ENCODE peak calls at places on chromosomes 13 and 19, in five cellular contexts. One of them, this sample, is unnamed.

GRCh38 chr19:51703655-51704515 is 10.8 kb downstream of the SPACA6 start:
- DNase-seq in K562: peak; percentile 97
- DNase-seq in HepG2: peak; percentile 77
- DNase-seq in H1: peak; percentile 97
- DNase-seq in GM12878: peak; percentile 45
- DNase-seq in this sample: peak; percentile 80

GRCh38 chr13:21834511-21834910 is 163.6 kb downstream of the FGF9 start:
- DNase-seq in K562: no peak
- DNase-seq in HepG2: peak; percentile 46
- DNase-seq in H1: no peak
- DNase-seq in GM12878: no peak
- DNase-seq in this sample: no peak

GRCh38 chr19:45791744-45792481 is 732 bp downstream of the DMWD start:
- DNase-seq in K562: no peak
- DNase-seq in HepG2: no peak
- DNase-seq in H1: no peak
- DNase-seq in GM12878: no peak
- DNase-seq in this sample: no peak

GRCh38 chr19:51079486-51080110 is 3.1 kb downstream of the KLK14 start:
- DNase-seq in K562: no peak
- DNase-seq in HepG2: no peak
- DNase-seq in H1: no peak
- DNase-seq in GM12878: no peak
- DNase-seq in this sample: no peak

GRCh38 chr13:27388236-27388635 is 36.2 kb upstream of the GTF3A start:
- DNase-seq in K562: no peak
- DNase-seq in HepG2: no peak
- DNase-seq in H1: no peak
- DNase-seq in GM12878: no peak
- DNase-seq in this sample: no peak

GRCh38 chr19:13974073-13974472 is 21.8 kb downstream of the DCAF15 start:
- DNase-seq in K562: peak; percentile 78
- DNase-seq in HepG2: no peak
- DNase-seq in H1: peak; percentile 78
- DNase-seq in GM12878: no peak
- DNase-seq in this sample: peak; percentile 65

GRCh38 chr19:8459520-8460260 is 14.9 kb downstream of the HNRNPM start:
- DNase-seq in K562: no peak
- DNase-seq in HepG2: peak; percentile 29
- DNase-seq in H1: no peak
- DNase-seq in GM12878: no peak
- DNase-seq in this sample: no peak

GRCh38 chr13:107842562-107843180 is 372.7 kb downstream of the LIG4 start:
- DNase-seq in K562: no peak
- DNase-seq in HepG2: no peak
- DNase-seq in H1: no peak
- DNase-seq in GM12878: no peak
- DNase-seq in this sample: no peak

GRCh38 chr13:90270231-90270630 is 1077.3 kb upstream of the MIR17HG start:
- DNase-seq in K562: no peak
- DNase-seq in HepG2: no peak
- DNase-seq in H1: no peak
- DNase-seq in GM12878: no peak
- DNase-seq in this sample: no peak

GRCh38 chr19:54364775-54365257 is at the start of gene LAIR1:
- DNase-seq in K562: no peak
- DNase-seq in HepG2: no peak
- DNase-seq in H1: no peak
- DNase-seq in GM12878: no peak
- DNase-seq in this sample: no peak

GRCh38 chr13:51241720-51242119 is 19.5 kb downstream of the FAM124A start:
- DNase-seq in K562: no peak
- DNase-seq in HepG2: no peak
- DNase-seq in H1: peak; percentile 24
- DNase-seq in GM12878: no peak
- DNase-seq in this sample: no peak

GRCh38 chr13:19818223-19818842 is 35.6 kb upstream of the PSPC1 start:
- DNase-seq in K562: peak; percentile 28
- DNase-seq in HepG2: peak; percentile 4
- DNase-seq in H1: peak; percentile 97
- DNase-seq in GM12878: no peak
- DNase-seq in this sample: peak; percentile 65

GRCh38 chr19:43735957-43736356 is 18.8 kb downstream of the SMG9 start:
- DNase-seq in K562: no peak
- DNase-seq in HepG2: no peak
- DNase-seq in H1: no peak
- DNase-seq in GM12878: no peak
- DNase-seq in this sample: no peak

GRCh38 chr19:17837972-17838371 is 9.8 kb downstream of the JAK3 start:
- DNase-seq in K562: no peak
- DNase-seq in HepG2: no peak
- DNase-seq in H1: no peak
- DNase-seq in GM12878: no peak
- DNase-seq in this sample: no peak

GRCh38 chr13:41767801-41768200 is 193.1 kb downstream of the VWA8 start:
- DNase-seq in K562: no peak
- DNase-seq in HepG2: no peak
- DNase-seq in H1: no peak
- DNase-seq in GM12878: no peak
- DNase-seq in this sample: no peak

GRCh38 chr19:35596366-35596999 is 10.5 kb downstream of the PMIS2 start:
- DNase-seq in K562: peak; percentile 79
- DNase-seq in HepG2: peak; percentile 44
- DNase-seq in H1: no peak
- DNase-seq in GM12878: peak; percentile 51
- DNase-seq in this sample: no peak

GRCh38 chr13:105798541-105798940 is 736.9 kb downstream of the EFNB2 start:
- DNase-seq in K562: no peak
- DNase-seq in HepG2: no peak
- DNase-seq in H1: no peak
- DNase-seq in GM12878: no peak
- DNase-seq in this sample: no peak

GRCh38 chr19:36547001-36547732 is 19.1 kb upstream of the ZNF260 start:
- DNase-seq in K562: no peak
- DNase-seq in HepG2: no peak
- DNase-seq in H1: no peak
- DNase-seq in GM12878: no peak
- DNase-seq in this sample: no peak

GRCh38 chr19:38076337-38076736 is 147.7 kb downstream of the DPF1 start:
- DNase-seq in K562: no peak
- DNase-seq in HepG2: no peak
- DNase-seq in H1: no peak
- DNase-seq in GM12878: no peak
- DNase-seq in this sample: no peak

GRCh38 chr13:23799945-23800344 is 89.3 kb downstream of the MIPEP start:
- DNase-seq in K562: no peak
- DNase-seq in HepG2: no peak
- DNase-seq in H1: no peak
- DNase-seq in GM12878: peak; percentile 84
- DNase-seq in this sample: no peak

GRCh38 chr19:7888145-7888825 is at the start of gene LRRC8E:
- DNase-seq in K562: peak; percentile 90
- DNase-seq in HepG2: peak; percentile 59
- DNase-seq in H1: peak; percentile 92
- DNase-seq in GM12878: no peak
- DNase-seq in this sample: no peak

GRCh38 chr13:72565893-72566292 is 161.5 kb downstream of the MZT1 start:
- DNase-seq in K562: peak; percentile 2
- DNase-seq in HepG2: peak; percentile 29
- DNase-seq in H1: no peak
- DNase-seq in GM12878: no peak
- DNase-seq in this sample: peak; percentile 10

GRCh38 chr19:3285647-3286176 is 61.3 kb downstream of the CELF5 start:
- DNase-seq in K562: no peak
- DNase-seq in HepG2: peak; percentile 59
- DNase-seq in H1: peak; percentile 95
- DNase-seq in GM12878: no peak
- DNase-seq in this sample: no peak

GRCh38 chr19:10000171-10000826 is 10.0 kb downstream of the COL5A3 start:
- DNase-seq in K562: peak; percentile 85
- DNase-seq in HepG2: peak; percentile 57
- DNase-seq in H1: peak; percentile 87
- DNase-seq in GM12878: no peak
- DNase-seq in this sample: peak; percentile 62

GRCh38 chr13:63308585-63308984 is 1892.9 kb upstream of the PCDH20 start:
- DNase-seq in K562: no peak
- DNase-seq in HepG2: no peak
- DNase-seq in H1: no peak
- DNase-seq in GM12878: no peak
- DNase-seq in this sample: no peak

GRCh38 chr13:103351035-103351828 is 285.0 kb upstream of the SLC10A2 start:
- DNase-seq in K562: no peak
- DNase-seq in HepG2: no peak
- DNase-seq in H1: peak; percentile 49
- DNase-seq in GM12878: no peak
- DNase-seq in this sample: no peak

GRCh38 chr19:48683349-48683748 is 10.5 kb upstream of the NTN5 start:
- DNase-seq in K562: no peak
- DNase-seq in HepG2: no peak
- DNase-seq in H1: no peak
- DNase-seq in GM12878: no peak
- DNase-seq in this sample: no peak

GRCh38 chr19:48678201-48678600 is 5.4 kb upstream of the NTN5 start:
- DNase-seq in K562: peak; percentile 79
- DNase-seq in HepG2: no peak
- DNase-seq in H1: no peak
- DNase-seq in GM12878: no peak
- DNase-seq in this sample: no peak

GRCh38 chr19:48681127-48681470 is 8.3 kb upstream of the NTN5 start:
- DNase-seq in K562: peak; percentile 44
- DNase-seq in HepG2: no peak
- DNase-seq in H1: no peak
- DNase-seq in GM12878: no peak
- DNase-seq in this sample: no peak

GRCh38 chr19:48676887-48677286 is 4.1 kb upstream of the NTN5 start:
- DNase-seq in K562: no peak
- DNase-seq in HepG2: no peak
- DNase-seq in H1: no peak
- DNase-seq in GM12878: no peak
- DNase-seq in this sample: no peak

DNA sequence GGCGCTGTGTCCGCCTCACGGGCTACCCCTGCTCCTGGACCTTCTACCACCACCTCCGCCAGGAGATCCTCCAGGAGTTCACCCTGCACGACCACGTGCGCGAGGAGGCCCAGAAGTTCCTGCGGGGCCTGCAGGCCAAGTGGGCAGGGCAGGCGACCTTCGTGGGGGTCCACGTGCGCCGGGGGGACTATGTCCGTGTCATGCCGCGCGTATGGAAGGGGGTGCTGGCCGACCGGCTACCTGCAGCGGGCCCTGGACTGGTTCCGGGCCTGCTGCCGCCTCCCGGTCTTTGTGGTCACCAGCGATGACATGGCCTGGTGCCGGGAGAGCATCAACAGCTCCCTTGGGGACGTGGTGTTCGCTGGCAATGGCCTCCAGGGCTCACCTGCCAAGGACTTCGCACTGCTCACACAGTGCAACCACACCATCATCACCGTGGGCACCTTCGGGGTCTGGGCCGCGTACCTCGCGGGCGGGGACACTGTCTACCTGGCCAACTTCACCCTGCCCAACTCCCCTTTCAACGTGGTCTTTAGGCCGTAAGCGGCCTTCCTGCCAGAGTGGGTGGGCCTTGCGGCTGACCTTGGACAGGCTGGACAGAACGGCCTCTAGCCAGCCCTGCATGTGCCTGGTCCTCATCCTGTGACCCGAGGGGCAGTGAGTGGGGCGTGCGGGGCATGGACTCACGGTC is 7.8 kb upstream of the NTN5 start:
- DNase-seq in K562: no peak
- DNase-seq in HepG2: no peak
- DNase-seq in H1: no peak
- DNase-seq in GM12878: no peak
- DNase-seq in this sample: no peak
- TF ChIP-seq SRF in K562: no peak
- TF ChIP-seq SRF in HepG2: no peak
- TF ChIP-seq SRF in H1: no peak
- TF ChIP-seq SRF in GM12878: no peak
- TF ChIP-seq SRF in this sample: no peak

GRCh38 chr19:690203-690602 is 5.0 kb downstream of the PRSS57 start:
- DNase-seq in K562: no peak
- DNase-seq in HepG2: no peak
- DNase-seq in H1: no peak
- DNase-seq in GM12878: no peak
- DNase-seq in this sample: no peak
- TF ChIP-seq SRF in K562: no peak
- TF ChIP-seq SRF in HepG2: no peak
- TF ChIP-seq SRF in H1: no peak
- TF ChIP-seq SRF in GM12878: no peak
- TF ChIP-seq SRF in this sample: no peak

DNA sequence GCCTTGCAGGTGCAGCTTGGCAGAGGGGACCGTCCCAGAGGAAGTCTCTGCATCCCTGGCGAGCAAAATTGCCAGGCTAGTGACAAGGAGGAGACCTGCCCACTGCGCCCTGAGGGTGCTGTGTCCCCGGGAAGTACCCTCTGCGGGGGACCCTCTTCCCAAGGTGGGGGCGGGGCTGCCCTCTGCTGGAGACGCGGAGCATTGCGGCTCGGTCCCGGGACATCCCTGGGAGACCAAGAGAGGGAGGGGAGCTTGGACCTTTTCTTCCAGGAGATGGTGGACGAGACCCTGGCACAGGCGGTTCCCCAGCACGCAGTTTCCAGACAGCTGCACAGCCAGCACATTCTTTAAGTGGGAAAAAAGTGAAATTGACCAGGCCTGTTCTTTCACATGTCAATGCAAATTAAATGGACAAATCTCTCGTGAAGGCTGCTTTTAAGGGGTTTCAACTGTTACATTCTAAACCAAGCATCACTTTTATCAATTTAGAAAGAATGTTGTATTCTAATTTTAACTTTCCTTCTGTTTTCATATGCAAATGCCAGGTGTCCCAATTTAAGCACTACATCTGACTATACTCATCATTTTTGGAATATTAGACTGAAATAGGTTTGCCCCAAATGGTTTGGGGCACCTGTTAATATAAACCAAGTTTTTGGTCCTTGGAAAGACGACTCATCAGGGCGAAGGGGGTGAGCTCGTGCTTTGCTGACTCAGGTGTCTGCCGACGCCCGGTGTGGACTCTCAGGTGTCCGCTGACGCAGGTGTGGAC is 60.7 kb downstream of the MCF2L start:
- DNase-seq in K562: peak; percentile 61
- DNase-seq in HepG2: peak; percentile 25
- DNase-seq in H1: peak; percentile 97
- DNase-seq in GM12878: no peak
- DNase-seq in this sample: no peak
- TF ChIP-seq SRF in K562: no peak
- TF ChIP-seq SRF in HepG2: no peak
- TF ChIP-seq SRF in H1: no peak
- TF ChIP-seq SRF in GM12878: no peak
- TF ChIP-seq SRF in this sample: no peak

DNA sequence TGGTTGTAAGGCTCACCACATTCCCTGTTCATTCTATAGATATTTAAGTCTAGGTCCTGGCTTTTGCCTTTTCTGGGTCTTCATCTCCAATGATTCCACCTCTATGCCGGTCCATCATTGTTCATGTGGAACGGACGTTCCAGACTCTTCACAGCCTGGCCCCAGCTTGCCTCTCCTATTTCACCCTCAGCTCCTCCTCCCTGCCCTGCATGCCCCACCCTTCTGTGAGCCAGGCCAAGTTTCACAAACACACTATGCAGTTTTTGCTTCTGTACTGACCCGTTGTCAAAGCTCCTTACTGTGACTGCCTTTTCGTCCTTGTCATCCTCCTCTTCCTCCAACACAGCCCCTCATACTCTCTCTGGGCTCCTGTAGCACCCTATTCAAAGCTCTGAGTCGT is 31.3 kb downstream of the TEX26 start:
- DNase-seq in K562: no peak
- DNase-seq in HepG2: no peak
- DNase-seq in H1: no peak
- DNase-seq in GM12878: no peak
- DNase-seq in this sample: no peak
- TF ChIP-seq SRF in K562: no peak
- TF ChIP-seq SRF in HepG2: no peak
- TF ChIP-seq SRF in H1: no peak
- TF ChIP-seq SRF in GM12878: no peak
- TF ChIP-seq SRF in this sample: no peak

This sample was measured in HCT116.